ENCODE peak calls at places on chromosomes 2 and 18, in five cellular contexts. H is HFFc6, F is tibial nerve, U is HCT116, K is foreskin fibroblast. Z is an unnamed sample.

GRCh38 chr18:6414118-6414722 is 491 bp downstream of the L3MBTL4 start:
- DNase-seq in H (no peak), F (peak), U (no peak), K (peak), Z (no peak)

GRCh38 chr18:48879008-48879431 is 71.7 kb downstream of the SMAD7 start:
- DNase-seq in H (no peak), F (no peak), U (no peak), K (no peak), Z (no peak)

GRCh38 chr2:73821227-73821626 is 7.5 kb upstream of the STAMBP start:
- DNase-seq in H (no peak), F (no peak), U (no peak), K (no peak), Z (no peak)

GRCh38 chr2:8049851-8050571 is 631.8 kb upstream of the ID2 start:
- DNase-seq in H (no peak), F (no peak), U (no peak), K (no peak), Z (no peak)

GRCh38 chr2:84908948-84909713 is 3.7 kb downstream of the TMSB10 start:
- DNase-seq in H (no peak), F (no peak), U (no peak), K (no peak), Z (no peak)

GRCh38 chr2:140695163-140695562 is 1435.7 kb downstream of the LRP1B start:
- DNase-seq in H (no peak), F (no peak), U (peak), K (peak), Z (no peak)

GRCh38 chr2:221589696-221590095 is 17.6 kb upstream of the EPHA4 start:
- DNase-seq in H (no peak), F (no peak), U (no peak), K (no peak), Z (no peak)

GRCh38 chr2:19349911-19350677 is 8.3 kb downstream of the OSR1 start:
- DNase-seq in H (no peak), F (no peak), U (peak), K (peak), Z (no peak)

GRCh38 chr2:167191588-167191987 is 303.3 kb downstream of the XIRP2 start:
- DNase-seq in H (peak), F (no peak), U (no peak), K (no peak), Z (no peak)

GRCh38 chr2:209473930-209474419 is 50.1 kb downstream of the MAP2 start:
- DNase-seq in H (peak), F (no peak), U (peak), K (peak), Z (peak)

GRCh38 chr2:75100011-75100680 is 99.2 kb downstream of the TACR1 start:
- DNase-seq in H (peak), F (no peak), U (no peak), K (peak), Z (peak)

GRCh38 chr18:78242307-78242643 is 737.3 kb upstream of the SALL3 start:
- DNase-seq in H (no peak), F (peak), U (no peak), K (no peak), Z (no peak)

GRCh38 chr2:176079851-176080539 is 3.8 kb downstream of the EVX2 start:
- DNase-seq in H (peak), F (no peak), U (peak), K (peak), Z (no peak)

GRCh38 chr2:162106146-162106551 is 32.1 kb upstream of the DPP4 start:
- DNase-seq in H (peak), F (no peak), U (no peak), K (peak), Z (no peak)

GRCh38 chr2:241214209-241214608 is 25.7 kb downstream of the ANO7 start:
- DNase-seq in H (no peak), F (no peak), U (no peak), K (no peak), Z (no peak)

GRCh38 chr2:191155608-191156071 is 4.8 kb upstream of the STAT4 start:
- DNase-seq in H (peak), F (no peak), U (peak), K (peak), Z (peak)

GRCh38 chr2:50556934-50557575 is 474.9 kb downstream of the NRXN1 start:
- DNase-seq in H (no peak), F (no peak), U (no peak), K (peak), Z (no peak)

GRCh38 chr2:162184362-162184761 is 32.3 kb upstream of the GCG start:
- DNase-seq in H (no peak), F (no peak), U (no peak), K (peak), Z (no peak)

GRCh38 chr2:72920317-72921087 is 3.2 kb downstream of the EMX1 start:
- DNase-seq in H (no peak), F (no peak), U (no peak), K (peak), Z (no peak)

GRCh38 chr2:218859994-218860831 is 608 bp downstream of the WNT6 start:
- DNase-seq in H (no peak), F (no peak), U (no peak), K (no peak), Z (no peak)

GRCh38 chr2:219446101-219446504 is 11.5 kb downstream of the SPEG start:
- DNase-seq in H (peak), F (no peak), U (no peak), K (peak), Z (no peak)

GRCh38 chr2:234335676-234336228 is 161.1 kb downstream of the ARL4C start:
- DNase-seq in H (peak), F (peak), U (no peak), K (peak), Z (peak)

GRCh38 chr2:120788349-120788700 is 52.7 kb downstream of the GLI2 start:
- DNase-seq in H (no peak), F (no peak), U (no peak), K (no peak), Z (no peak)

GRCh38 chr2:238638982-238639341 is 208.9 kb upstream of the TWIST2 start:
- DNase-seq in H (no peak), F (no peak), U (no peak), K (no peak), Z (no peak)

GRCh38 chr2:108594982-108595464 is 60.8 kb downstream of the LIMS1 start:
- DNase-seq in H (peak), F (no peak), U (no peak), K (peak), Z (no peak)

GRCh38 chr2:12835733-12836132 is 119.0 kb downstream of the TRIB2 start:
- DNase-seq in H (no peak), F (no peak), U (no peak), K (no peak), Z (no peak)

GRCh38 chr2:188512456-188512855 is 220.8 kb downstream of the GULP1 start:
- DNase-seq in H (peak), F (no peak), U (no peak), K (peak), Z (peak)

GRCh38 chr2:60549250-60550150 is 4.0 kb downstream of the BCL11A start:
- DNase-seq in H (no peak), F (no peak), U (no peak), K (peak), Z (no peak)

GRCh38 chr2:22616031-22616430 is 768.9 kb upstream of the KLHL29 start:
- DNase-seq in H (no peak), F (no peak), U (no peak), K (no peak), Z (no peak)

GRCh38 chr2:142112648-142113278 is 18.1 kb downstream of the LRP1B start:
- DNase-seq in H (no peak), F (no peak), U (peak), K (peak), Z (no peak)
- TF ChIP-seq CTCF in H (peak), F (no peak), U (peak), K (peak), Z (peak)

GRCh38 chr2:173218331-173219056 is 136.2 kb upstream of the CDCA7 start:
- DNase-seq in H (no peak), F (no peak), U (no peak), K (no peak), Z (no peak)

GRCh38 chr2:173217106-173217840 is 137.4 kb upstream of the CDCA7 start:
- DNase-seq in H (no peak), F (no peak), U (no peak), K (no peak), Z (no peak)

GRCh38 chr2:173215316-173215715 is 139.4 kb upstream of the CDCA7 start:
- DNase-seq in H (no peak), F (no peak), U (no peak), K (no peak), Z (no peak)

GRCh38 chr2:173216055-173216454 is 138.6 kb upstream of the CDCA7 start:
- DNase-seq in H (no peak), F (no peak), U (no peak), K (no peak), Z (no peak)

GRCh38 chr2:173216668-173217067 is 138.0 kb upstream of the CDCA7 start:
- DNase-seq in H (no peak), F (no peak), U (no peak), K (no peak), Z (no peak)
- TF ChIP-seq CTCF in H (peak), F (no peak), U (no peak), K (no peak), Z (no peak)

DNA sequence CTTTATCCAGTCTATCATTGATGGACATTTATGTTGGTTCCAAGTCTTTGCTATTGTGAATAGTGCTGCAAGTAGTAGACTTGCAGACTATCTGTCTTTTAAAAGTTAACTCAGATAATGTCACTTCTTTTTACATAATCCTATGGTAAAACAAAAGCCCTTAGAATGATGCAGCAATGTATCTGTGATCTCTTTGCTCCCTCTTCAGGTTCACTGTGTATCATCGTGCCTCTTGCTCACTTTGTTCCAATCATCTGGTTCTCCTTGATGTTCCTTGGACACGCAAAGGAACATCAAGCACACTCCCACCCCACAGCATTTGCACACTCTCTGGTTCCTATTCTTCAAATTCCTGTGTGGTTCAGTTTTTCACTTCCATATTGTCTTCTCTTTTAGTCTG is 472.5 kb upstream of the ZNF804A start:
- DNase-seq in H (no peak), F (no peak), U (no peak), K (no peak), Z (no peak)
- TF ChIP-seq CTCF in H (no peak), F (no peak), U (no peak), K (no peak), Z (no peak)

DNA sequence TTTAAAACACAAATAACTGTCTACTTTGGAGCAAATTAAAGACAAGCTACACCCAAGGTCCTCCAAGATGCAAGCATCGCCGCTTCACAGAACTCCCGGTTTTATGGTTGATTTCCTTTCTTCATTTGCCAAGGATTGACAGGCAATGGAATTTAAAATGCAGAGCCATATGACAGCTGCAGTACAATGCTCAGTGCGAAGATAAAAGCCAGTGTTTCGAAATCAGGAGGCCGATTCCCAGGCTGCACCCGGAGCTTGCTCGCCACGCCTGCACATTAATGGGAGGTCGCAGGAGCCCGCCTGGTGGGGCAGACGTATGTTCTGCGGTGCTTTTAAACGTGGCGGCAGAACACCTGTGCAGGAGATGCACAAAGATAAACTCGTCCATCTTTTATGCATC is 727.6 kb upstream of the SOX11 start:
- DNase-seq in H (no peak), F (no peak), U (no peak), K (no peak), Z (no peak)
- TF ChIP-seq CTCF in H (no peak), F (no peak), U (no peak), K (no peak), Z (no peak)

GRCh38 chr18:24270937-24271380 is 126.7 kb downstream of the OSBPL1A start:
- DNase-seq in H (peak), F (peak), U (no peak), K (peak), Z (peak)

GRCh38 chr18:24268784-24269550 is 128.7 kb downstream of the OSBPL1A start:
- DNase-seq in H (no peak), F (no peak), U (no peak), K (no peak), Z (no peak)

GRCh38 chr18:24267878-24268277 is 129.0 kb downstream of the CABYR start:
- DNase-seq in H (no peak), F (no peak), U (no peak), K (no peak), Z (no peak)

GRCh38 chr18:24271381-24272331 is 126.0 kb downstream of the OSBPL1A start:
- DNase-seq in H (peak), F (peak), U (peak), K (peak), Z (peak)

DNA sequence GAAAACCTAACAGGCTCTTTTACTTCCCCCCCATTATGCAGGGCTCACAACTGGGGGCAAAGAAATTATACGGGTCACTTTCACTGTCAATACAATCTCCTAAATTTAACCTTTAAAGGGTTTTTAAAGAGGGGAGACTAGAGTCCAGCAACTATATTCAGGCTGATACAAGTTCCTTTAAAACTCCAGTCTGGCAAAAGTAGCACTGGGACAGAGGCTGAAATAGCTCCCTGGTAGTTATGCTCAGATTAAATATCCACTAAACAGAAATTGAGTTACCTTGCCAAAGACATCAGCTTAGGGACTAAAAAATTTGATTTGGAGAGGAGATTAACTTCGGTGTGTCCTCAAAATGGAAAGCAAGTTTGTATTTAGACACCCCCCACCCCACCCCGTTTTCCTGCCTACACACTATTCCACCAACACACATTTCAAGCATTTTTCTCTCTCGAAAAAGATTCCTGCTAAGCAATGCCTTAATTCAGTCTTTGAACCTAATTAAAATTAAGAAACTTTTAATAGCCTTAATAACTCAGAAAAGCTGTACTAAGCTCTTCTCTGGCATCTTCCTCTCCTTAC is 127.2 kb downstream of the OSBPL1A start:
- DNase-seq in H (no peak), F (no peak), U (no peak), K (peak), Z (no peak)
- TF ChIP-seq CTCF in H (no peak), F (no peak), U (no peak), K (no peak), Z (no peak)

GRCh38 chr2:86224645-86225355 is 25.5 kb downstream of the MRPL35 start:
- DNase-seq in H (no peak), F (no peak), U (no peak), K (peak), Z (no peak)
- TF ChIP-seq CTCF in H (no peak), F (no peak), U (no peak), K (no peak), Z (no peak)

GRCh38 chr2:130922417-130922816 is 85.7 kb downstream of the ARHGEF4 start:
- DNase-seq in H (no peak), F (no peak), U (no peak), K (no peak), Z (no peak)
- TF ChIP-seq CTCF in H (no peak), F (no peak), U (no peak), K (no peak), Z (no peak)

GRCh38 chr2:199760574-199760973 is 90.4 kb downstream of the FTCDNL1 start:
- DNase-seq in H (no peak), F (no peak), U (no peak), K (no peak), Z (no peak)
- TF ChIP-seq CTCF in H (no peak), F (no peak), U (no peak), K (no peak), Z (no peak)

GRCh38 chr18:8802031-8802679 is 96.8 kb downstream of the MTCL1 start:
- DNase-seq in H (no peak), F (no peak), U (no peak), K (no peak), Z (no peak)
- TF ChIP-seq CTCF in H (peak), F (no peak), U (no peak), K (no peak), Z (no peak)

Z was measured in AG09319.